ENCODE peak calls at places on chromosomes 16 and 17, in eight cellular contexts. S is tibial artery, M is cardiac muscle cell, K is colonic mucosa, C is heart right ventricle, J is left ventricle myocardium inferior, G is upper lobe of right lung, T is dorsolateral prefrontal cortex. W is an unnamed sample.

GRCh38 chr17:43848601-43849000 is 1.6 kb downstream of the CD300LG start:
- DNase-seq in S (no peak), M (no peak), K (no peak), C (no peak), J (no peak), G (peak; percentile 18), T (no peak), W (no peak)

GRCh38 chr17:1959871-1960569 is 65.1 kb downstream of the RTN4RL1 start:
- DNase-seq in S (no peak), M (no peak), K (no peak), C (no peak), J (no peak), G (no peak), T (no peak), W (no peak)

GRCh38 chr16:4381072-4381934 is 9.7 kb downstream of the VASN start:
- DNase-seq in S (peak; percentile 90), M (no peak), K (no peak), C (peak; percentile 20), J (no peak), G (no peak), T (peak; percentile 55), W (no peak)

GRCh38 chr16:22284637-22285515 is 12.3 kb upstream of the POLR3E start:
- DNase-seq in S (no peak), M (no peak), K (no peak), C (no peak), J (no peak), G (no peak), T (no peak), W (no peak)

GRCh38 chr17:73820686-73821448 is 176.6 kb upstream of the SDK2 start:
- DNase-seq in S (no peak), M (peak; percentile 29), K (peak; percentile 37), C (no peak), J (no peak), G (no peak), T (no peak), W (no peak)

GRCh38 chr16:4613636-4614570 is 785 bp downstream of the UBALD1 start:
- DNase-seq in S (peak; percentile 71), M (peak; percentile 70), K (no peak), C (peak; percentile 43), J (peak; percentile 35), G (peak; percentile 80), T (peak; percentile 43), W (no peak)

GRCh38 chr16:23934610-23935009 is 98.8 kb downstream of the PRKCB start:
- DNase-seq in S (no peak), M (no peak), K (no peak), C (no peak), J (no peak), G (no peak), T (no peak), W (no peak)

GRCh38 chr16:84212631-84213030 is 21.7 kb downstream of the ADAD2 start:
- DNase-seq in S (no peak), M (no peak), K (no peak), C (no peak), J (no peak), G (no peak), T (no peak), W (no peak)

GRCh38 chr16:72092832-72093447 is 480 bp downstream of the TXNL4B start:
- DNase-seq in S (no peak), M (peak; percentile 18), K (peak; percentile 44), C (no peak), J (no peak), G (no peak), T (no peak), W (no peak)

GRCh38 chr16:88022076-88023042 is 71.1 kb downstream of the BANP start:
- DNase-seq in S (peak; percentile 56), M (no peak), K (no peak), C (no peak), J (no peak), G (peak; percentile 33), T (no peak), W (no peak)
- TF ChIP-seq CTCF in S (no peak), M (no peak), K (no peak), C (no peak), J (no peak), G (no peak), T (no peak), W (no peak)

GRCh38 chr17:38418693-38419507 is 9.4 kb upstream of the ARHGAP23 start:
- DNase-seq in S (no peak), M (peak; percentile 45), K (no peak), C (no peak), J (no peak), G (no peak), T (no peak), W (no peak)

GRCh38 chr17:38421224-38421841 is 6.9 kb upstream of the ARHGAP23 start:
- DNase-seq in S (no peak), M (peak; percentile 64), K (no peak), C (no peak), J (no peak), G (no peak), T (no peak), W (peak; percentile 65)

GRCh38 chr17:38421871-38422819 is 6.1 kb upstream of the ARHGAP23 start:
- DNase-seq in S (no peak), M (no peak), K (no peak), C (no peak), J (no peak), G (no peak), T (no peak), W (no peak)

GRCh38 chr17:38419508-38419981 is 8.7 kb upstream of the ARHGAP23 start:
- DNase-seq in S (no peak), M (no peak), K (no peak), C (no peak), J (no peak), G (no peak), T (no peak), W (no peak)

GRCh38 chr17:38420518-38420917 is 7.7 kb upstream of the ARHGAP23 start:
- DNase-seq in S (no peak), M (no peak), K (no peak), C (no peak), J (no peak), G (no peak), T (no peak), W (no peak)
- H3K27me3 ChIP-seq in S (peaks cover 7% of the 10 kb centered on the region), M (peaks cover 28% of the 10 kb centered on the region), K (peaks cover 29% of the 10 kb centered on the region), C (no peaks in the 10 kb centered on the region), J (peaks cover 48% of the 10 kb centered on the region), G (peaks cover 39% of the 10 kb centered on the region), T (no peaks in the 10 kb centered on the region), W (peaks cover 25% of the 10 kb centered on the region)

GRCh38 chr17:83097831-83098230 is 18.4 kb downstream of the METRNL start:
- DNase-seq in S (no peak), M (no peak), K (no peak), C (no peak), J (no peak), G (no peak), T (no peak), W (no peak)

GRCh38 chr17:83095016-83095415 is 15.6 kb downstream of the METRNL start:
- DNase-seq in S (no peak), M (no peak), K (no peak), C (no peak), J (no peak), G (no peak), T (no peak), W (no peak)

GRCh38 chr17:83098241-83099085 is 19.1 kb downstream of the METRNL start:
- DNase-seq in S (no peak), M (no peak), K (no peak), C (no peak), J (no peak), G (no peak), T (no peak), W (no peak)

GRCh38 chr17:83094291-83094690 is 14.9 kb downstream of the METRNL start:
- DNase-seq in S (no peak), M (no peak), K (no peak), C (no peak), J (no peak), G (no peak), T (no peak), W (no peak)

DNA sequence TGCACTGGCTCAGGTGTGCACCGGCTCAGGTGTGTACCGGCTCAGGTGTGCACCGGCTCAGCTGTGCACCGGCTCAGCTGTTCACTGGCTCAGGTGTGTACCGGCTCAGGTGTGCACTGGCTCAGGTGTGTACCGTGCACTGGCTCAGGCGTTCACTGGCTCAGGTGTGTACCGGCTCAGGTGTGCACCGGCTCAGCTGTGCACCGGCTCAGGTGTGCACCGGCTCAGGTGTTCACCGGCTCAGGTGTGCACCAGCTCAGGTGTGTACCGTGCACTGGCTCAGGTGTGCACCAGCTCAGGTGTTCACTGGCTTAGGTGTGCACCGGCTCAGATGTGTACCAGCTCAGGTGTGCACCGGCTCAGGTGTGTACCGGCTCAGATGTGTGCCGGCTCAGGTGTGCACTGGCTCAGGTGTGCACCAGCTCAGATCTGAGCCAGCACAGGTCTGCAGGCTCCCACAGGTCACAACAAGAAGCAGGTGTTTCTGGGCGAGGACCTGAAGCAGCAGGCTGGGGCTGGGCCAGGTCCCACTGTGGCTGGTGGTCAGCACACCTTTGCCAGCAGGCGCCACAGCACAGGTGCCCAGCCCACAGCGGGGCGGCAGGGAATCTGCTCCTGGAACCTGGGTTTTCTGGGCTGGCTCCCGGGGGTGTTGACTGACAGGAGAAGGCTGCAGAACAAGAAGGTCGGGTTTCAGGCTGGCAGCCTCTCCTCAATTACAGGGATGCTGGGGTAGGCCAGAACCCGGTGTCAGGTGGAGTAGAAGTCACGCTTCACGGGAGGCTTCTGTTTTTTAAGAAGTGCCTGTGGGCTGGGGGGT is 17.2 kb downstream of the METRNL start:
- DNase-seq in S (no peak), M (no peak), K (peak; percentile 66), C (no peak), J (no peak), G (no peak), T (no peak), W (no peak)
- TF ChIP-seq CTCF in S (no peak), M (no peak), K (no peak), C (no peak), J (no peak), G (no peak), T (no peak), W (no peak)

GRCh38 chr17:15106540-15106939 is 158.6 kb downstream of the PMP22 start:
- DNase-seq in S (no peak), M (no peak), K (no peak), C (no peak), J (no peak), G (no peak), T (no peak), W (no peak)

GRCh38 chr17:15103785-15104184 is 161.3 kb downstream of the PMP22 start:
- DNase-seq in S (no peak), M (no peak), K (no peak), C (no peak), J (no peak), G (no peak), T (no peak), W (no peak)

GRCh38 chr17:15109608-15110007 is 155.5 kb downstream of the PMP22 start:
- DNase-seq in S (no peak), M (no peak), K (no peak), C (no peak), J (no peak), G (no peak), T (no peak), W (no peak)

GRCh38 chr17:15112881-15113617 is 152.1 kb downstream of the PMP22 start:
- DNase-seq in S (no peak), M (no peak), K (peak; percentile 18), C (no peak), J (no peak), G (no peak), T (no peak), W (no peak)

DNA sequence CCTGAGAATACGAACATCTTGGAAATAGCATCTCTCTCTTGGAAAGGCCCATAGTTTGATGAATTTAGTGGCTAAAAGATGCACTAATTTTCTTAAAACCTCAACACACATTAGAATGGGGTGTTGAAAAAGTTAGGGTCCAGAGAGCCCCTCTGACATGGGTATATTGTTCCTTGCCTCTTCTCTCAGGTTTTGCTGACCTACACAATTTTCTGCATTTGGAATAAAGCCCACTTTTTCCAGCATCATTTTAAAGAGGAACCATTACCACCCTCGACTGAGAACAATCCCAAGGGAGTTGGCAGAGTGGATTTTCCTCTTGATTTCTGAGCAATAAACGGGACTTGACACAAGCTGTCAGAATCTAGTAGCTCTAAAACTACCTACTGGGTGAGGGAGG is 156.1 kb downstream of the PMP22 start:
- DNase-seq in S (no peak), M (no peak), K (no peak), C (no peak), J (no peak), G (no peak), T (no peak), W (no peak)
- H3K27me3 ChIP-seq in S (peaks cover 2% of the 10 kb centered on the region), M (no peaks in the 10 kb centered on the region), K (no peaks in the 10 kb centered on the region), C (no peaks in the 10 kb centered on the region), J (no peaks in the 10 kb centered on the region), G (no peaks in the 10 kb centered on the region), T (no peaks in the 10 kb centered on the region), W (no peaks in the 10 kb centered on the region)